ENCODE peak calls at places on chromosome 17, in ten cellular contexts. L, Y, O, V, U, S, T, Z, G and I are unnamed samples.

GRCh38 chr17:6509295-6509771 is 47.0 kb downstream of the PITPNM3 start:
- DNase-seq in T (no peak), O (no peak), Y (peak; percentile 37), G (no peak), V (no peak), U (peak; percentile 73), L (no peak), S (no peak), Z (no peak), I (no peak)

GRCh38 chr17:557371-557770 is 157.3 kb downstream of the VPS53 start:
- DNase-seq in L (no peak), T (no peak), S (peak; percentile 57), Z (no peak), O (no peak), U (peak; percentile 32), Y (peak; percentile 56), G (no peak), V (no peak), I (no peak)

GRCh38 chr17:33492082-33492481 is 199.0 kb upstream of the ASIC2 start:
- DNase-seq in V (no peak), O (no peak), L (no peak), G (no peak), Y (no peak), T (no peak), S (no peak), U (no peak), Z (no peak), I (no peak)

GRCh38 chr17:35087731-35088646 is 24.5 kb upstream of the RFFL start:
- DNase-seq in Y (peak; percentile 58), Z (no peak), S (peak; percentile 65), O (peak; percentile 32), U (peak; percentile 49), G (peak; percentile 79), V (peak; percentile 58), L (no peak), T (peak; percentile 11), I (peak; percentile 72)

GRCh38 chr17:14330492-14330920 is 29.6 kb downstream of the HS3ST3B1 start:
- DNase-seq in U (no peak), G (no peak), V (no peak), S (no peak), O (no peak), L (peak; percentile 71), Y (peak; percentile 82), T (no peak), Z (no peak), I (no peak)

GRCh38 chr17:52297230-52298010 is 138.9 kb upstream of the CA10 start:
- DNase-seq in G (no peak), Z (peak; percentile 7), T (no peak), V (peak; percentile 24), S (no peak), L (no peak), O (no peak), U (no peak), Y (no peak), I (no peak)

GRCh38 chr17:4514206-4514605 is 15.5 kb downstream of the SPNS2 start:
- DNase-seq in Y (no peak), O (no peak), G (no peak), L (no peak), S (no peak), V (no peak), T (no peak), Z (no peak), U (no peak), I (no peak)

GRCh38 chr17:40290629-40291296 is 3.1 kb downstream of the CDC6 start:
- DNase-seq in S (peak; percentile 85), Z (peak; percentile 21), G (no peak), V (peak; percentile 85), Y (peak; percentile 98), T (no peak), O (peak; percentile 32), L (peak; percentile 84), U (peak; percentile 95), I (no peak)

GRCh38 chr17:51682115-51682514 is 421.8 kb downstream of the UTP18 start:
- DNase-seq in S (no peak), T (no peak), Y (no peak), U (no peak), Z (no peak), O (no peak), G (no peak), L (no peak), V (no peak), I (no peak)

GRCh38 chr17:4485676-4486646 is 12.7 kb upstream of the SPNS2 start:
- DNase-seq in V (no peak), L (no peak), T (peak; percentile 32), O (peak; percentile 49), S (no peak), U (no peak), Z (no peak), G (no peak), Y (no peak), I (no peak)

GRCh38 chr17:18916816-18917496 is 35.0 kb upstream of the SLC5A10 start:
- DNase-seq in G (no peak), T (no peak), O (no peak), V (no peak), S (peak; percentile 62), Z (no peak), Y (no peak), L (peak; percentile 29), U (peak; percentile 10), I (no peak)

GRCh38 chr17:1958134-1958881 is 66.8 kb downstream of the RTN4RL1 start:
- DNase-seq in V (no peak), Z (peak; percentile 69), T (no peak), Y (no peak), L (no peak), O (no peak), G (no peak), U (peak; percentile 32), S (no peak), I (peak; percentile 47)

GRCh38 chr17:55366020-55366481 is 55.6 kb downstream of the MMD start:
- DNase-seq in V (no peak), Z (no peak), Y (no peak), S (no peak), U (no peak), G (no peak), O (no peak), L (no peak), T (no peak), I (no peak)

GRCh38 chr17:45310380-45311324 is 6.2 kb downstream of the MAP3K14 start:
- DNase-seq in V (no peak), T (no peak), G (peak; percentile 78), Y (no peak), O (no peak), Z (peak; percentile 20), U (peak; percentile 58), S (no peak), L (no peak), I (peak; percentile 76)

GRCh38 chr17:58525239-58525638 is 10.8 kb upstream of the MTMR4 start:
- DNase-seq in S (peak; percentile 91), G (peak; percentile 85), T (no peak), L (peak; percentile 69), Z (no peak), Y (peak; percentile 83), U (peak; percentile 91), V (no peak), O (no peak), I (peak; percentile 84)

GRCh38 chr17:38442548-38442947 is 14.3 kb downstream of the ARHGAP23 start:
- DNase-seq in Z (no peak), G (peak; percentile 71), U (peak; percentile 65), S (peak; percentile 69), Y (no peak), T (no peak), V (no peak), O (no peak), L (no peak), I (no peak)

GRCh38 chr17:40850287-40850972 is 16.6 kb downstream of the KRT12 start:
- DNase-seq in S (peak; percentile 37), O (no peak), L (no peak), U (no peak), G (no peak), Z (no peak), V (no peak), T (no peak), Y (peak; percentile 71), I (no peak)

GRCh38 chr17:42120161-42121065 is 754 bp downstream of the KAT2A start:
- DNase-seq in V (no peak), S (peak; percentile 35), G (no peak), T (no peak), O (no peak), U (no peak), L (no peak), Y (no peak), Z (no peak), I (no peak)

GRCh38 chr17:40194821-40195220 is 17.6 kb downstream of the RAPGEFL1 start:
- DNase-seq in U (no peak), Z (no peak), G (no peak), Y (no peak), O (no peak), T (no peak), S (no peak), L (no peak), V (no peak), I (no peak)

GRCh38 chr17:45218895-45219661 is 2.6 kb upstream of the FMNL1 start:
- DNase-seq in S (peak; percentile 81), O (peak; percentile 88), Y (peak; percentile 87), U (peak; percentile 90), T (peak; percentile 91), Z (peak; percentile 38), L (peak; percentile 75), V (peak; percentile 75), G (peak; percentile 87), I (peak; percentile 93)

GRCh38 chr17:57368637-57369336 is 112.5 kb downstream of the MSI2 start:
- DNase-seq in O (no peak), G (no peak), Y (no peak), S (no peak), Z (no peak), V (no peak), L (no peak), U (no peak), T (no peak), I (no peak)